ENCODE peak calls at places on chromosomes 7 and 10, in seven cellular contexts. D is T-helper 2 cell; Z is stimulated activated CD4-positive, alpha-beta T cell treated with anti-CD3 and anti-CD28 coated beads, Interleukin-1b, Interleukin-23, amount 100 ng/mL, for 24 hours; A is MCF 10A; N is SK-N-MC; X is NCI-H2081; H is NCI-H1694 treated with DMSO at 0.1 percent for 48 hours. R is an unnamed sample.

GRCh38 chr10:94006591-94007550 is 13.1 kb downstream of the PLCE1 start:
- DNase-seq in D (no peak), Z (no peak), A (no peak), N (no peak), X (no peak), H (no peak), R (no peak)

GRCh38 chr7:41886257-41886905 is 183.5 kb upstream of the INHBA start:
- DNase-seq in D (no peak), Z (no peak), A (peak), N (no peak), X (no peak), H (no peak), R (no peak)

GRCh38 chr7:113659419-113659818 is 259.4 kb downstream of the PPP1R3A start:
- DNase-seq in D (no peak), Z (no peak), A (no peak), N (no peak), X (no peak), H (no peak), R (no peak)

GRCh38 chr10:118163227-118163626 is 116.5 kb upstream of the RAB11FIP2 start:
- DNase-seq in D (no peak), Z (no peak), A (peak), N (no peak), X (no peak), H (no peak), R (no peak)

GRCh38 chr7:94190599-94191061 is 186.5 kb upstream of the BET1 start:
- DNase-seq in D (no peak), Z (no peak), A (peak), N (no peak), X (no peak), H (no peak), R (no peak)

GRCh38 chr7:31633894-31634494 is 53.0 kb upstream of the PPP1R17 start:
- DNase-seq in D (no peak), Z (no peak), A (peak), N (peak), X (peak), H (peak), R (peak)

GRCh38 chr10:47264797-47265281 is 35.2 kb upstream of the GDF10 start:
- DNase-seq in D (no peak), Z (no peak), A (no peak), N (no peak), X (no peak), H (no peak), R (no peak)

GRCh38 chr10:78433063-78433717 is 399.5 kb downstream of the RPS24 start:
- DNase-seq in D (no peak), Z (no peak), A (no peak), N (peak), X (no peak), H (no peak), R (no peak)

GRCh38 chr7:106659963-106660861 is 746 bp downstream of the CCDC71L start:
- DNase-seq in D (peak), Z (peak), A (peak), N (no peak), X (peak), H (peak), R (peak)

GRCh38 chr10:13448216-13448615 is 80.6 kb downstream of the BEND7 start:
- DNase-seq in D (no peak), Z (no peak), A (peak), N (no peak), X (no peak), H (no peak), R (no peak)

GRCh38 chr10:97818572-97818971 is 31.1 kb upstream of the GOLGA7B start:
- DNase-seq in D (no peak), Z (no peak), A (no peak), N (no peak), X (no peak), H (no peak), R (no peak)

GRCh38 chr7:153190452-153190851 is 430.9 kb downstream of the ACTR3B start:
- DNase-seq in D (no peak), Z (no peak), A (no peak), N (no peak), X (no peak), H (no peak), R (no peak)

GRCh38 chr7:114354306-114354705 is 60.3 kb upstream of the FOXP2 start:
- DNase-seq in D (no peak), Z (no peak), A (no peak), N (no peak), X (no peak), H (no peak), R (no peak)

GRCh38 chr7:43729214-43729923 is at the start of gene COA1:
- DNase-seq in D (peak), Z (peak), A (peak), N (peak), X (peak), H (peak), R (peak)

GRCh38 chr10:84159076-84159475 is 14.5 kb upstream of the GPR15LG start:
- DNase-seq in D (no peak), Z (no peak), A (no peak), N (no peak), X (no peak), H (no peak), R (no peak)

GRCh38 chr7:135647755-135648154 is 14.6 kb upstream of the STMP1 start:
- DNase-seq in D (no peak), Z (no peak), A (no peak), N (no peak), X (no peak), H (no peak), R (no peak)

GRCh38 chr7:47513741-47514241 is 68.1 kb downstream of the TNS3 start:
- DNase-seq in D (no peak), Z (no peak), A (no peak), N (no peak), X (no peak), H (no peak), R (no peak)

GRCh38 chr7:28891192-28891872 is 66.8 kb downstream of the TRIL start:
- DNase-seq in D (no peak), Z (no peak), A (no peak), N (no peak), X (no peak), H (no peak), R (no peak)

GRCh38 chr10:122135251-122136025 is 135.7 kb upstream of the BTBD16 start:
- DNase-seq in D (no peak), Z (no peak), A (no peak), N (no peak), X (no peak), H (no peak), R (no peak)